ENCODE peak calls at places on chromosomes 3 and 15, in four cellular contexts. U is SK-N-SH, V is H1, F is HCT116. X is an unnamed sample.

GRCh38 chr3:88113311-88114162 is 36.2 kb upstream of the C3orf38 start:
- DNase-seq in F (peak; percentile 57), U (peak; percentile 37), V (peak; percentile 67), X (peak; percentile 78)

GRCh38 chr15:95869920-95870319 is 460.6 kb upstream of the NR2F2 start:
- DNase-seq in U (no peak), F (no peak), V (no peak), X (no peak)

GRCh38 chr3:187709155-187709554 is 6.8 kb upstream of the RTP2 start:
- DNase-seq in F (peak; percentile 31), V (no peak), U (no peak), X (no peak)

GRCh38 chr15:75112278-75112847 is 89.0 kb downstream of the PPCDC start:
- DNase-seq in V (no peak), U (no peak), F (no peak), X (no peak)

GRCh38 chr3:10524799-10525301 is 19.5 kb upstream of the ATP2B2 start:
- DNase-seq in F (no peak), U (no peak), V (peak; percentile 31), X (peak; percentile 78)

GRCh38 chr3:97959863-97960262 is 12.4 kb downstream of the RIOX2 start:
- DNase-seq in F (no peak), U (no peak), V (no peak), X (no peak)

GRCh38 chr3:18891641-18892040 is 256.7 kb upstream of the KCNH8 start:
- DNase-seq in U (no peak), F (no peak), V (no peak), X (no peak)

GRCh38 chr3:42302924-42303634 is 37.1 kb upstream of the CCK start:
- DNase-seq in U (no peak), F (no peak), V (no peak), X (no peak)

GRCh38 chr3:49740427-49740826 is 16.7 kb upstream of the GMPPB start:
- DNase-seq in U (no peak), V (no peak), F (no peak), X (no peak)

GRCh38 chr3:172355836-172356235 is 92.4 kb downstream of the GHSR start:
- DNase-seq in F (peak; percentile 27), U (no peak), V (no peak), X (no peak)

GRCh38 chr3:139751789-139752188 is 74.0 kb upstream of the NMNAT3 start:
- DNase-seq in U (no peak), F (no peak), V (no peak), X (no peak)

GRCh38 chr3:5349343-5349742 is 161.8 kb downstream of the EDEM1 start:
- DNase-seq in V (no peak), U (no peak), F (no peak), X (no peak)

GRCh38 chr3:12229144-12229871 is 59.6 kb upstream of the PPARG start:
- DNase-seq in F (no peak), U (no peak), V (no peak), X (no peak)

GRCh38 chr3:94036909-94037507 is 8.6 kb upstream of the STX19 start:
- DNase-seq in F (peak; percentile 35), U (peak; percentile 46), V (no peak), X (peak; percentile 4)

GRCh38 chr15:95262866-95263564 is 1031.7 kb downstream of the MCTP2 start:
- DNase-seq in V (no peak), U (no peak), F (no peak), X (no peak)

GRCh38 chr3:133799794-133800585 is 5.6 kb upstream of the SRPRB start:
- DNase-seq in U (no peak), V (no peak), F (no peak), X (no peak)

GRCh38 chr3:148861277-148861869 is 3.7 kb upstream of the CPA3 start:
- DNase-seq in U (peak; percentile 39), F (peak; percentile 40), V (no peak), X (peak; percentile 47)

GRCh38 chr3:187841552-187841951 is 96.3 kb upstream of the BCL6 start:
- DNase-seq in V (peak; percentile 33), F (no peak), U (no peak), X (no peak)

GRCh38 chr3:122258757-122259371 is 66.2 kb upstream of the CSTA start:
- DNase-seq in V (peak; percentile 61), F (peak; percentile 53), U (peak; percentile 66), X (peak; percentile 73)

GRCh38 chr3:105293441-105293840 is 73.3 kb upstream of the ALCAM start:
- DNase-seq in F (no peak), V (no peak), U (no peak), X (no peak)

GRCh38 chr15:47185222-47185800 is 532.0 kb upstream of the SEMA6D start:
- DNase-seq in V (no peak), U (no peak), F (no peak), X (no peak)

GRCh38 chr15:94080416-94080815 is 150.9 kb upstream of the MCTP2 start:
- DNase-seq in F (no peak), U (no peak), V (peak; percentile 47), X (no peak)

GRCh38 chr3:98801042-98801747 is 38.1 kb downstream of the ST3GAL6 start:
- DNase-seq in F (no peak), U (no peak), V (peak; percentile 56), X (no peak)

GRCh38 chr3:39905788-39906187 is 96.4 kb downstream of the MYRIP start:
- DNase-seq in F (no peak), U (no peak), V (no peak), X (no peak)

GRCh38 chr15:81258455-81258854 is 61.8 kb downstream of the IL16 start:
- DNase-seq in F (no peak), V (no peak), U (no peak), X (no peak)

GRCh38 chr3:150446470-150446977 is 38.4 kb downstream of the TSC22D2 start:
- DNase-seq in F (no peak), V (no peak), U (no peak), X (no peak)

GRCh38 chr3:124861041-124861440 is 26.1 kb downstream of the ITGB5 start:
- DNase-seq in V (no peak), U (no peak), F (no peak), X (no peak)

GRCh38 chr3:72597756-72598195 is 250.5 kb downstream of the SHQ1 start:
- DNase-seq in F (no peak), V (no peak), U (peak; percentile 63), X (peak; percentile 44)

GRCh38 chr15:65630760-65631159 is 9.0 kb downstream of the SLC24A1 start:
- DNase-seq in F (no peak), V (no peak), U (no peak), X (no peak)
- TF ChIP-seq JUND in F (no peak), V (no peak), U (no peak), X (no peak)

GRCh38 chr3:96814581-96815567 is at the start of gene EPHA6:
- DNase-seq in V (peak; percentile 65), F (no peak), U (peak; percentile 19), X (no peak)

GRCh38 chr3:96813134-96813819 is 1.1 kb upstream of the EPHA6 start:
- DNase-seq in V (peak; percentile 89), F (no peak), U (peak; percentile 82), X (peak; percentile 88)

GRCh38 chr3:96813820-96814580 is 394 bp upstream of the EPHA6 start:
- DNase-seq in U (peak; percentile 67), F (no peak), V (no peak), X (peak; percentile 76)
- TF ChIP-seq JUND in U (no peak), F (no peak), V (no peak), X (no peak)

GRCh38 chr3:137103739-137104138 is 146.0 kb downstream of the IL20RB start:
- DNase-seq in F (no peak), U (no peak), V (no peak), X (no peak)
- TF ChIP-seq JUND in F (no peak), U (no peak), V (no peak), X (no peak)

GRCh38 chr3:177283983-177284382 is 86.7 kb upstream of the TBL1XR1 start:
- DNase-seq in U (no peak), F (no peak), V (no peak), X (no peak)

GRCh38 chr3:177284383-177284881 is 87.2 kb upstream of the TBL1XR1 start:
- DNase-seq in F (peak; percentile 71), U (no peak), V (peak; percentile 69), X (no peak)

GRCh38 chr3:177282028-177282655 is 84.9 kb upstream of the TBL1XR1 start:
- DNase-seq in U (no peak), V (no peak), F (no peak), X (no peak)

GRCh38 chr3:177279118-177279815 is 82.0 kb upstream of the TBL1XR1 start:
- DNase-seq in F (no peak), U (no peak), V (no peak), X (no peak)

DNA sequence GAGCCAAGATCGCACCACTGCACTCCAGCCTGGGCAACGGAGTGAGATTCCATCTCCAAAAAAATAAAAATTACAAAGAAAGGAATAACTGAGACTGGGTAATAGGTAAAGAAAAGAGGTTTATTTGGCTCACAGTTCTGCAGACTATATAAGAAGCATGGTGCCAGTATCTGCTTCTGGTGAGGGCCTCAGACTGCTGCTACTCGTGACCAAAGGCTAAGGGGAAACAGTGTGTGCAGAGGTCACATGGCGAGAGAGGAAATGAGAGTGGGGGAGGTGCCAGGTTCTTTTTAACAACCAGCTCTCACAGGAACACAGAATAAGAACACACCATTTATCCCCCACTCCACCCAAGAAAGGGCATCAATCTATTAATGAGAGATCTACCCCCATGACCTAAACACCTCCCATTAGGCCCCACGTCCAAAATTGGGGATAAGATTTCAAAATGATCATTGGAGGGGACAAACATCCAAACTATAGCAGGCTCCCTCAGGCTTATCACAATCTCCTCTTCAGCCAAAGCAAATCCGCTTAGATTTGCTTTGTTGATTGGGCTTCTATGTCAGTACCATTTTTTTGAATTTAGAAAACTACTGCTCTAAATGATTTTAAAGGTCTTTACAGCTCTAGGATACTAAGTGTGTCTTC is 84.1 kb upstream of the TBL1XR1 start:
- DNase-seq in F (no peak), V (no peak), U (no peak), X (no peak)
- TF ChIP-seq JUND in F (no peak), V (no peak), U (no peak), X (no peak)

GRCh38 chr3:71582612-71583568 is 638 bp downstream of the FOXP1 start:
- DNase-seq in U (peak; percentile 75), F (no peak), V (peak; percentile 77), X (no peak)

GRCh38 chr3:71580636-71581215 is 2.8 kb downstream of the FOXP1 start:
- DNase-seq in U (no peak), F (no peak), V (no peak), X (no peak)

GRCh38 chr3:71583569-71584215 is at the start of gene FOXP1:
- DNase-seq in F (peak; percentile 51), U (peak; percentile 79), V (peak; percentile 82), X (peak; percentile 92)

GRCh38 chr3:71581451-71581980 is 2.0 kb downstream of the FOXP1 start:
- DNase-seq in F (no peak), V (peak; percentile 74), U (peak; percentile 71), X (peak; percentile 18)

DNA sequence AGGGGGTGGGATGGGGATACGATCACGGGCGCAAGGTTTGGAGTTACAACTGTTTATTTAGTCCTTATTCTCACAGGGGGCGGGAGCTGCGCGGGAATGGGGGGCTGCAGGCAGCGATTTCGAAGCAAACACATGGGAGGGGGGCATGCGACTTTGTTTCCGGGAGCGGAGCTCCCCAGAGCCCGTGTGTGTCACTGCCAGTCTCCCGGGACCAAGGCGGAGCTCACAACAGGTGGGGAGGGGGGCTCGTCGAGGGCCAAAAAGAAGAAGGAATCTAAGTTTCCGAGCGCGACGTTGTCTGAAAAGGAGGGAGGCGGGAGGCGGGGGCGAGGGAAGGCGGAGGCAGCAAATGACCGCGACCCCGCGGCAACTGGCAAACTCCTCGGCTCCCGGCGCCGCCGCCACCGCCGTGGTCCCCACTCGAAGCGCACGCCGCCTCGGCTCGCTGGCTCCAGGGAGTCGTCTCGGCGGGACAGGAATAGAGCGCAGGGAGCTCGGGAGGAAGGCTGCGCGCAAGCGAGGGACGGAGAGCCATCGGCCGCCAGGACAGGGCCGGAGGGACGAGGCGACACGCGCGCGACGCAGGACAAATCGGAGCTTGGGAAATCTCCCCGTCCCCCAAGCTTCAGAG is 1.4 kb downstream of the FOXP1 start:
- DNase-seq in U (peak; percentile 68), F (no peak), V (peak; percentile 82), X (peak; percentile 49)
- TF ChIP-seq JUND in U (no peak), F (no peak), V (no peak), X (no peak)

X was measured in T47D.